ENCODE peak calls at places on chromosomes 16 and 17, in nine cellular contexts. B is mesendoderm; O is thyroid gland; C is tibial artery; F is heart left ventricle; N is suprapubic skin; S is IMR-90; U is neural progenitor cell; X is CD8-positive, alpha-beta memory T cell. P is an unnamed sample.
A peak's percentile ranks its signal among the peaks of the same experiment; 100 is the strongest.

GRCh38 chr17:45225964-45226530 is 4.4 kb downstream of the FMNL1 start:
- DNase-seq in B (no peak), O (peak; percentile 43), C (peak; percentile 81), F (peak; percentile 89), N (no peak), S (no peak), U (no peak), X (peak; percentile 93), P (no peak)

GRCh38 chr17:28471531-28472342 is 1.7 kb upstream of the SLC13A2 start:
- DNase-seq in B (peak; percentile 40), O (no peak), C (no peak), F (no peak), N (peak; percentile 78), S (no peak), U (no peak), X (no peak), P (peak; percentile 62)

GRCh38 chr17:82031885-82032627 is 578 bp downstream of the RAC3 start:
- DNase-seq in B (peak; percentile 53), O (peak; percentile 67), C (no peak), F (no peak), N (no peak), S (no peak), U (peak; percentile 38), X (no peak), P (no peak)

GRCh38 chr17:36941265-36942021 is 4.2 kb downstream of the LHX1 start:
- DNase-seq in B (no peak), O (no peak), C (no peak), F (no peak), N (no peak), S (no peak), U (no peak), X (no peak), P (no peak)

GRCh38 chr16:23141959-23142740 is 7.1 kb downstream of the USP31 start:
- DNase-seq in B (no peak), O (no peak), C (no peak), F (no peak), N (no peak), S (no peak), U (no peak), X (no peak), P (peak; percentile 93)

GRCh38 chr16:56933828-56934598 is 2.1 kb downstream of the HERPUD1 start:
- DNase-seq in B (no peak), O (no peak), C (no peak), F (no peak), N (no peak), S (no peak), U (no peak), X (no peak), P (no peak)

GRCh38 chr17:60640503-60640902 is 37.1 kb upstream of the BCAS3 start:
- DNase-seq in B (peak; percentile 45), O (no peak), C (no peak), F (no peak), N (no peak), S (peak; percentile 22), U (peak; percentile 20), X (no peak), P (no peak)

GRCh38 chr17:36721560-36722120 is 120.3 kb downstream of the MRM1 start:
- DNase-seq in B (no peak), O (no peak), C (no peak), F (no peak), N (no peak), S (peak; percentile 2), U (no peak), X (no peak), P (no peak)

GRCh38 chr17:81097134-81097942 is 62.4 kb downstream of the BAIAP2 start:
- DNase-seq in B (peak; percentile 77), O (peak; percentile 85), C (peak; percentile 86), F (peak; percentile 89), N (peak; percentile 93), S (peak; percentile 84), U (peak; percentile 92), X (peak; percentile 52), P (peak; percentile 61)

GRCh38 chr17:75904749-75905521 is at the start of gene MRPL38:
- DNase-seq in B (peak; percentile 98), O (peak; percentile 97), C (peak; percentile 89), F (peak; percentile 96), N (peak; percentile 94), S (peak; percentile 92), U (peak; percentile 98), X (peak; percentile 91), P (peak; percentile 91)

GRCh38 chr17:74008196-74008595 is 195.3 kb upstream of the RPL38 start:
- DNase-seq in B (peak; percentile 88), O (peak; percentile 7), C (no peak), F (no peak), N (no peak), S (no peak), U (peak; percentile 59), X (no peak), P (no peak)

GRCh38 chr16:73094371-73094770 is 46.4 kb upstream of the ZFHX3 start:
- DNase-seq in B (no peak), O (no peak), C (no peak), F (no peak), N (no peak), S (no peak), U (no peak), X (no peak), P (no peak)

GRCh38 chr17:36629252-36629847 is 28.0 kb downstream of the MRM1 start:
- DNase-seq in B (peak; percentile 75), O (peak; percentile 63), C (peak; percentile 63), F (peak; percentile 87), N (peak; percentile 84), S (peak; percentile 51), U (peak; percentile 85), X (peak; percentile 70), P (no peak)

GRCh38 chr16:79007614-79008013 is 592.9 kb downstream of the MAF start:
- DNase-seq in B (no peak), O (no peak), C (no peak), F (no peak), N (no peak), S (no peak), U (no peak), X (no peak), P (peak; percentile 61)

GRCh38 chr16:89115216-89115949 is 21.7 kb downstream of the ACSF3 start:
- DNase-seq in B (no peak), O (peak; percentile 37), C (peak; percentile 75), F (peak; percentile 89), N (no peak), S (no peak), U (no peak), X (peak; percentile 85), P (peak; percentile 61)

GRCh38 chr16:48605518-48606110 is 4.4 kb downstream of the N4BP1 start:
- DNase-seq in B (no peak), O (peak; percentile 64), C (no peak), F (no peak), N (no peak), S (no peak), U (no peak), X (no peak), P (no peak)

DNA sequence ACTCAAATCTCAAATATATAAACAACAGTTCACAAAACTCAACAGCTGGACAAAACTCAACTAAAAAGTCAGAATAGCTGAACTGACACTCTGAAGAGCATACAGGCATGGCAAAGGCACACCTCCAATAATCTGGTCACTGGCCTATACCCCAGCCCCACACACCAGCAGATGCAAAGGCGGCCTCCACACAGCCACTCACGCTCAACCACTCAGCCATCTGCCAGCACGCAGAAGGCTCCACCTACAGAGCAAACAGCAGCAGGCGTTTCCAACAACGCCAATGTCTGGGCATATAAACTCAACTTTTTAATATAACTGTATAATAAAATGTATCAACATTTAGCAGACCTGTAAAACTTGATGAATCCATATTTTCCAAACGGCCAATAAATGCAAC is 17.2 kb downstream of the USP7 start:
- DNase-seq in B (no peak), O (no peak), C (no peak), F (no peak), N (no peak), S (no peak), U (no peak), X (no peak), P (no peak)
- H3K4me1 ChIP-seq in B (peaks cover 20% of the 10 kb centered on the region), O (peaks cover 70% of the 10 kb centered on the region), C (peaks cover 88% of the 10 kb centered on the region), F (peaks cover 85% of the 10 kb centered on the region), N (peaks cover 85% of the 10 kb centered on the region), S (peaks cover 14% of the 10 kb centered on the region), U (peaks cover 42% of the 10 kb centered on the region), X (peaks cover 99% of the 10 kb centered on the region), P (peaks cover 9% of the 10 kb centered on the region)

DNA sequence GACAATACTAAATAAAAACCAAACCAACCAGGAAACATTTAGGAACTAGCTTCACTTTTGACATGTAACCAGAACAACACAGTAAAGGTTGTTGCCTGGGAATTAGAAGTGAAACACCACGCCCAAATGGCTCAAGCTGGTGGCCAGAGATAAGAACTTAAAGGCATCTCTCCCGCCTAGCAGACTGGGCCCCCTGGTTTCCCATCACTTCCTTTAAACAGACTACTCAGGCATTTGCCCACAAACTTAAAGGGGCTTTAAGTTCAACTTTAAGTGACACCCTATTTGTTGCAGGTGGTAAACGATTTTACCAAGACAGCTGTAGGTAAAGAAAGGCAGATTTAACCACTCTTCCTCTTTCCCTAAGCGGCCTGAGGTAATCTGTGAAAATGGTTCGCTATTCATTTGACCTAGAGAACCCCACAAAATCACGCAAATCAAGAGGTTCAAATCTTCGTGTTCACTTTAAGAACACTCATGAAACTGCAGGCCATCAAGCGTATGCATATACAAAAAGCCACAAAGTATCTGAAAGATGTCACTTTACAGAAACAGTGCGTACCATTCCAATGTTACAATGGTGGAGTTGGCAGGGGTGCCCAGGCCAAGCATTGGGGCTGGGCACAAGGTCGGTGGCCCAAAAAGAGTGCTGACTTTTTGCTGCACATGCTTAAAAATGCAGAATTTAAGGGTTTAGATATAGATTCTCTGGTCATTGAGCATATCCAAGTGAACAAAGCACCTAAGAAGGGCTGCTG is 40.8 kb upstream of the BPTF start:
- DNase-seq in B (peak; percentile 11), O (no peak), C (no peak), F (no peak), N (no peak), S (no peak), U (no peak), X (no peak), P (no peak)
- H3K4me1 ChIP-seq in B (no peaks in the 10 kb centered on the region), O (no peaks in the 10 kb centered on the region), C (no peaks in the 10 kb centered on the region), F (peaks cover 1% of the 10 kb centered on the region), N (no peaks in the 10 kb centered on the region), S (no peaks in the 10 kb centered on the region), U (peaks cover 3% of the 10 kb centered on the region), X (no peaks in the 10 kb centered on the region), P (peaks cover 4% of the 10 kb centered on the region)

DNA sequence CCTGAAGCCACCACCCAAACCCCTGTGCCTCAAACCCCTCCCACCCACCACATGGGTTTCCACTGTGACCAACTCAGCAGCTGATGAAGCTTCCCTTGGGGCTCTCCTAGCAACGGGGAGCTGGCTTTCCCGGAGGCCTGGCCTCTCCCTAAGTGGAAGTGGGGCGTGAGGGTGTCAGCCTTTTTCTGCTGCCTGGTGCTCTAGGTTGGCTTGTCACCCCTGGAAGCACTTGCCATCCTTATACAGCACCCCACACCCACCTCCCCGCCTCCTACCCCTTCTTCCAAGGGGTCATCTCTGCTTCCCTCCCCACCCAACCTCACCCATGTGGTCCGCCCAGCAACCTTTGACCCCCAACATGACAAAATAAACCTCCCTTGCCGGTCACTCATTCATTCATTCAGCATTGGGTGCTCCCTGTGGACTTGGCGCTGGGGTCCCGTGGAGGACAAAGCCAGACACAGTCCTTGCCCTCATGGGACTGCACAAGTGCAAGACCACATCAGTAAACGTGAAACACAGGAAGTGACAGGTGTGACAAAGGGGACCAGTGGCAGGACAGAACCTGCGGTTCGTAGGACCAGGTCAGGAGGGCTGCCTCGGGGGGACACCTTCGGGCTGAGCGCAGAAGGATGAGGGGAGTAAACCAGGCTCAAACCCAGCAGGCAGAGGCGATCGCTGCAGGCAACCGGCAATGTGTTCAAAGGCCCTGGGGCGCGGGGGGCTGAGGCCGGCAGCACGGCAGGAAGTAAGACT is 185.2 kb downstream of the SEC14L1 start:
- DNase-seq in B (no peak), O (peak; percentile 13), C (no peak), F (peak; percentile 59), N (peak; percentile 77), S (no peak), U (no peak), X (no peak), P (no peak)
- H3K4me1 ChIP-seq in B (peaks cover 3% of the 10 kb centered on the region), O (peaks cover 64% of the 10 kb centered on the region), C (peaks cover 50% of the 10 kb centered on the region), F (peaks cover 38% of the 10 kb centered on the region), N (peaks cover 81% of the 10 kb centered on the region), S (peaks cover 32% of the 10 kb centered on the region), U (peaks cover 11% of the 10 kb centered on the region), X (peaks cover 51% of the 10 kb centered on the region), P (peaks cover 11% of the 10 kb centered on the region)

GRCh38 chr16:27364493-27365141 is 37.4 kb upstream of the IL21R start:
- DNase-seq in B (no peak), O (no peak), C (no peak), F (no peak), N (no peak), S (no peak), U (no peak), X (no peak), P (peak; percentile 57)
- H3K4me1 ChIP-seq in B (no peaks in the 10 kb centered on the region), O (peaks cover 7% of the 10 kb centered on the region), C (peaks cover 16% of the 10 kb centered on the region), F (peaks cover 13% of the 10 kb centered on the region), N (peaks cover 22% of the 10 kb centered on the region), S (peaks cover 9% of the 10 kb centered on the region), U (no peaks in the 10 kb centered on the region), X (peaks cover 50% of the 10 kb centered on the region), P (peaks cover 25% of the 10 kb centered on the region)